ENCODE peak calls at places on chromosomes 5 and 9, in six cellular contexts. N, V, Z, Y, L and K are unnamed samples.

GRCh38 chr5:164119806-164120440 is 614.5 kb downstream of the MAT2B start:
- DNase-seq in N (no peak), V (no peak), Z (no peak), Y (no peak), L (peak; percentile 2), K (no peak)

GRCh38 chr5:179623906-179624741 is 653 bp upstream of the HNRNPH1 start:
- DNase-seq in N (no peak), V (no peak), Z (no peak), Y (no peak), L (peak; percentile 92), K (peak; percentile 18)

GRCh38 chr9:129649726-129650679 is 8.1 kb upstream of the ASB6 start:
- DNase-seq in N (peak; percentile 20), V (no peak), Z (no peak), Y (peak; percentile 92), L (no peak), K (no peak)

GRCh38 chr5:141657937-141658545 is 6.8 kb upstream of the FCHSD1 start:
- DNase-seq in N (no peak), V (no peak), Z (peak; percentile 80), Y (no peak), L (no peak), K (no peak)

GRCh38 chr9:5562806-5563416 is 52.6 kb downstream of the PDCD1LG2 start:
- DNase-seq in N (no peak), V (no peak), Z (no peak), Y (no peak), L (no peak), K (no peak)

GRCh38 chr5:83583859-83584258 is 112.3 kb downstream of the VCAN start:
- DNase-seq in N (no peak), V (no peak), Z (no peak), Y (no peak), L (no peak), K (no peak)

GRCh38 chr5:6785161-6785860 is 72.1 kb downstream of the TENT4A start:
- DNase-seq in N (no peak), V (no peak), Z (no peak), Y (no peak), L (no peak), K (no peak)

GRCh38 chr5:75037106-75037505 is 15.3 kb downstream of the GCNT4 start:
- DNase-seq in N (no peak), V (no peak), Z (peak; percentile 77), Y (no peak), L (no peak), K (no peak)

GRCh38 chr9:123358181-123358894 is 2.3 kb downstream of the CRB2 start:
- DNase-seq in N (no peak), V (no peak), Z (no peak), Y (peak; percentile 36), L (peak; percentile 87), K (no peak)

GRCh38 chr9:92668746-92669526 is 995 bp downstream of the IPPK start:
- DNase-seq in N (no peak), V (no peak), Z (no peak), Y (peak; percentile 53), L (peak; percentile 68), K (peak; percentile 25)

GRCh38 chr5:131534995-131535394 is 100.0 kb downstream of the RAPGEF6 start:
- DNase-seq in N (no peak), V (no peak), Z (no peak), Y (no peak), L (no peak), K (no peak)

GRCh38 chr5:59829389-59829788 is 64.1 kb downstream of the PDE4D start:
- DNase-seq in N (no peak), V (no peak), Z (no peak), Y (no peak), L (no peak), K (no peak)

GRCh38 chr5:177474845-177475562 is 1.6 kb upstream of the DBN1 start:
- DNase-seq in N (no peak), V (no peak), Z (no peak), Y (no peak), L (no peak), K (no peak)

GRCh38 chr5:172858990-172859811 is 25.1 kb downstream of the ERGIC1 start:
- DNase-seq in N (no peak), V (peak; percentile 65), Z (no peak), Y (no peak), L (peak; percentile 48), K (no peak)

GRCh38 chr5:13745508-13745907 is 199.0 kb downstream of the DNAH5 start:
- DNase-seq in N (no peak), V (no peak), Z (peak; percentile 25), Y (no peak), L (no peak), K (no peak)

GRCh38 chr9:5631021-5631420 is 2.1 kb downstream of the RIC1 start:
- DNase-seq in N (no peak), V (no peak), Z (no peak), Y (no peak), L (peak; percentile 16), K (no peak)

GRCh38 chr5:149271717-149272558 is at the start of gene AFAP1L1:
- DNase-seq in N (peak; percentile 53), V (peak; percentile 61), Z (no peak), Y (peak; percentile 89), L (peak; percentile 92), K (no peak)

GRCh38 chr5:7878381-7878873 is 9.5 kb downstream of the MTRR start:
- DNase-seq in N (no peak), V (no peak), Z (no peak), Y (no peak), L (no peak), K (no peak)

GRCh38 chr5:68406767-68407232 is 191.2 kb downstream of the PIK3R1 start:
- DNase-seq in N (no peak), V (no peak), Z (no peak), Y (peak; percentile 37), L (no peak), K (no peak)

GRCh38 chr9:87725900-87726709 is at the start of gene CTSL:
- DNase-seq in N (peak; percentile 95), V (peak; percentile 95), Z (peak; percentile 50), Y (peak; percentile 90), L (peak; percentile 96), K (no peak)

GRCh38 chr9:98370300-98370975 is 115.0 kb upstream of the TBC1D2 start:
- DNase-seq in N (no peak), V (no peak), Z (no peak), Y (no peak), L (no peak), K (no peak)

GRCh38 chr5:154664869-154665268 is 90.3 kb upstream of the LARP1 start:
- DNase-seq in N (no peak), V (no peak), Z (no peak), Y (no peak), L (no peak), K (no peak)

GRCh38 chr5:142686210-142686734 is 382 bp upstream of the FGF1 start:
- DNase-seq in N (no peak), V (no peak), Z (no peak), Y (peak; percentile 50), L (no peak), K (no peak)

GRCh38 chr9:115930472-115930871 is 223.1 kb upstream of the PAPPA start:
- DNase-seq in N (no peak), V (no peak), Z (no peak), Y (no peak), L (no peak), K (no peak)

GRCh38 chr5:88689662-88690351 is 193.2 kb downstream of the MEF2C start:
- DNase-seq in N (no peak), V (no peak), Z (no peak), Y (no peak), L (peak; percentile 63), K (no peak)

GRCh38 chr5:88690619-88691560 is 192.1 kb downstream of the MEF2C start:
- DNase-seq in N (peak; percentile 66), V (no peak), Z (peak; percentile 2), Y (peak; percentile 81), L (peak; percentile 87), K (peak; percentile 55)

GRCh38 chr5:88692979-88693932 is 189.7 kb downstream of the MEF2C start:
- DNase-seq in N (no peak), V (no peak), Z (no peak), Y (no peak), L (peak; percentile 69), K (no peak)

GRCh38 chr5:88694087-88694703 is 188.8 kb downstream of the MEF2C start:
- DNase-seq in N (no peak), V (no peak), Z (no peak), Y (no peak), L (no peak), K (no peak)

GRCh38 chr5:88691945-88692868 is 190.8 kb downstream of the MEF2C start:
- DNase-seq in N (no peak), V (no peak), Z (no peak), Y (no peak), L (peak; percentile 76), K (no peak)
- H3K4me3 ChIP-seq in N (no peak overlapping the region), V (no peak overlapping the region), Z (no peak overlapping the region), Y (no peak overlapping the region), L (peak overlapping the region; percentile 20), K (no peak overlapping the region)

GRCh38 chr5:31381299-31381698 is 150.6 kb downstream of the DROSHA start:
- DNase-seq in N (no peak), V (no peak), Z (no peak), Y (no peak), L (no peak), K (no peak)
- H3K4me3 ChIP-seq in N (no peak overlapping the region), V (no peak overlapping the region), Z (no peak overlapping the region), Y (no peak overlapping the region), L (no peak overlapping the region), K (no peak overlapping the region)

GRCh38 chr9:21670374-21670773 is 132.1 kb upstream of the MTAP start:
- DNase-seq in N (no peak), V (no peak), Z (no peak), Y (no peak), L (no peak), K (no peak)

GRCh38 chr9:21672762-21673161 is 129.7 kb upstream of the MTAP start:
- DNase-seq in N (no peak), V (no peak), Z (no peak), Y (no peak), L (no peak), K (no peak)

GRCh38 chr9:21672140-21672539 is 130.3 kb upstream of the MTAP start:
- DNase-seq in N (no peak), V (no peak), Z (no peak), Y (no peak), L (peak; percentile 16), K (no peak)

DNA sequence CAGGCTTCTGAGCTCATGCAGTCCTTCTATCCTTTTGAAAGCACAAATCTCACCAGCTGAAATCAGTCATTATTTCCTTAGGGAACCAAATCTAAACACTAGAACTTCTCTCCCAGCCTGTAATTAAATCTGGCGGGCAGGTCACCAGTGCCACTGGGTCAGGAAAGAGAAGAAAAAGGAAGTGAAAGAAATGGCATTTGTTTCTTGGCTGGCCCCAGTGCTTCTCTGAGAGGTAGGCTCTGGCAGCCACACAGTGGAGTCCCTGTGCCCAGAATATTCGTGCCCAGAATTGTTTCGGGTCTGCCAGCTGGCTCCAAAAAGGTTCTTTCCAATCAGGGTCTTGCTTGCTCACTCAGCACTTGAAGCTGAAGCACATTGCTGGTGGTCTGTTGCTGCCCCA is 133.9 kb upstream of the MTAP start:
- DNase-seq in N (no peak), V (no peak), Z (no peak), Y (no peak), L (no peak), K (no peak)
- H3K4me3 ChIP-seq in N (no peak overlapping the region), V (no peak overlapping the region), Z (no peak overlapping the region), Y (no peak overlapping the region), L (no peak overlapping the region), K (no peak overlapping the region)

DNA sequence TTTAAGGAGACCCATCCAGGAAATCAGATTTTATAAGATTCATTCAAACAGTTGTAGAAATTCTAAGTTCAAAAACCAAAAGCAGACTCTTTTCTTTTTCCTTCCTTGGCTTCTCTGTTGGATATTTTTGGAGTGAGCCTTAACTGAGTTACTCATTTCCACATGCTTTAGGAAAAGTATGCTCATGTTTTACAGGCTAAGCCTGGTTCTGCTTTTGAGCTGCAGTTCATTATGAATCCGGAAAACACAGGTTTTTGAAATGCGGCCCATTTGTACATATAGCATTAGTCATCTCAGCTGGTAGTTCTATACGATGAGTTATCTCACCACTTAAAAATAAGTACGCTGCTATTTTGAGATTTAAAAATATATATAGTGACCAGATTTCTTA is 156.6 kb upstream of the DMRT1 start:
- DNase-seq in N (no peak), V (no peak), Z (no peak), Y (no peak), L (no peak), K (no peak)
- H3K4me3 ChIP-seq in N (no peak overlapping the region), V (no peak overlapping the region), Z (peak overlapping the region; percentile 55), Y (peak overlapping the region; percentile 37), L (no peak overlapping the region), K (no peak overlapping the region)